ENCODE peak calls at places on chromosomes 1 and 21, in four cellular contexts. One of them, this sample, is unnamed.

GRCh38 chr1:184755226-184756065 is 788 bp upstream of the EDEM3 start:
- DNase-seq in heart left ventricle: no peak
- DNase-seq in GM23248: peak
- DNase-seq in aorta: no peak
- DNase-seq in this sample: no peak

GRCh38 chr1:208536176-208536575 is 292.0 kb upstream of the PLXNA2 start:
- DNase-seq in heart left ventricle: no peak
- DNase-seq in GM23248: no peak
- DNase-seq in aorta: no peak
- DNase-seq in this sample: no peak

GRCh38 chr1:54945393-54945936 is 35.0 kb upstream of the TMEM61 start:
- DNase-seq in heart left ventricle: no peak
- DNase-seq in GM23248: no peak
- DNase-seq in aorta: no peak
- DNase-seq in this sample: no peak

GRCh38 chr1:219189942-219190341 is 16.3 kb downstream of the LYPLAL1 start:
- DNase-seq in heart left ventricle: no peak
- DNase-seq in GM23248: no peak
- DNase-seq in aorta: no peak
- DNase-seq in this sample: no peak

GRCh38 chr1:167538657-167539056 is 14.9 kb downstream of the CREG1 start:
- DNase-seq in heart left ventricle: no peak
- DNase-seq in GM23248: peak
- DNase-seq in aorta: no peak
- DNase-seq in this sample: no peak

GRCh38 chr1:78033797-78034172 is 12.0 kb upstream of the GIPC2 start:
- DNase-seq in heart left ventricle: no peak
- DNase-seq in GM23248: no peak
- DNase-seq in aorta: no peak
- DNase-seq in this sample: no peak

GRCh38 chr1:9573723-9574122 is 15.0 kb upstream of the TMEM201 start:
- DNase-seq in heart left ventricle: no peak
- DNase-seq in GM23248: peak
- DNase-seq in aorta: no peak
- DNase-seq in this sample: no peak

GRCh38 chr1:159755608-159756007 is 25.2 kb upstream of the DUSP23 start:
- DNase-seq in heart left ventricle: no peak
- DNase-seq in GM23248: no peak
- DNase-seq in aorta: no peak
- DNase-seq in this sample: no peak

GRCh38 chr1:29945426-29945825 is 709.1 kb downstream of the PTPRU start:
- DNase-seq in heart left ventricle: no peak
- DNase-seq in GM23248: no peak
- DNase-seq in aorta: no peak
- DNase-seq in this sample: no peak

GRCh38 chr1:76068542-76068941 is 6.0 kb upstream of the ST6GALNAC3 start:
- DNase-seq in heart left ventricle: no peak
- DNase-seq in GM23248: peak
- DNase-seq in aorta: no peak
- DNase-seq in this sample: no peak

GRCh38 chr21:32406405-32406804 is 6.1 kb upstream of the EVA1C start:
- DNase-seq in heart left ventricle: no peak
- DNase-seq in GM23248: no peak
- DNase-seq in aorta: no peak
- DNase-seq in this sample: no peak

GRCh38 chr1:23692308-23692871 is 784 bp downstream of the RPL11 start:
- DNase-seq in heart left ventricle: no peak
- DNase-seq in GM23248: peak
- DNase-seq in aorta: no peak
- DNase-seq in this sample: no peak

GRCh38 chr1:212545941-212546638 is 62.5 kb upstream of the ATF3 start:
- DNase-seq in heart left ventricle: no peak
- DNase-seq in GM23248: peak
- DNase-seq in aorta: no peak
- DNase-seq in this sample: peak

GRCh38 chr1:198605880-198606458 is 32.9 kb upstream of the PTPRC start:
- DNase-seq in heart left ventricle: no peak
- DNase-seq in GM23248: peak
- DNase-seq in aorta: no peak
- DNase-seq in this sample: no peak

GRCh38 chr1:212147581-212148033 is 112.1 kb downstream of the DTL start:
- DNase-seq in heart left ventricle: no peak
- DNase-seq in GM23248: no peak
- DNase-seq in aorta: no peak
- DNase-seq in this sample: no peak

GRCh38 chr1:16158025-16158424 is 2.2 kb upstream of the EPHA2 start:
- DNase-seq in heart left ventricle: no peak
- DNase-seq in GM23248: no peak
- DNase-seq in aorta: no peak
- DNase-seq in this sample: no peak

GRCh38 chr1:94757931-94758330 is 62.2 kb upstream of the SLC44A3 start:
- DNase-seq in heart left ventricle: peak
- DNase-seq in GM23248: no peak
- DNase-seq in aorta: no peak
- DNase-seq in this sample: no peak

GRCh38 chr1:220776725-220777326 is 9.9 kb upstream of the MTARC1 start:
- DNase-seq in heart left ventricle: peak
- DNase-seq in GM23248: peak
- DNase-seq in aorta: peak
- DNase-seq in this sample: peak

GRCh38 chr1:3501856-3502665 is 47.6 kb downstream of the ARHGEF16 start:
- DNase-seq in heart left ventricle: peak
- DNase-seq in GM23248: peak
- DNase-seq in aorta: peak
- DNase-seq in this sample: peak

GRCh38 chr1:60886793-60887331 is 195.5 kb upstream of the NFIA start:
- DNase-seq in heart left ventricle: no peak
- DNase-seq in GM23248: no peak
- DNase-seq in aorta: no peak
- DNase-seq in this sample: no peak

GRCh38 chr1:23198373-23198772 is 18.9 kb downstream of the HTR1D start:
- DNase-seq in heart left ventricle: no peak
- DNase-seq in GM23248: peak
- DNase-seq in aorta: no peak
- DNase-seq in this sample: no peak

GRCh38 chr1:179082308-179083030 is 599 bp downstream of the TOR3A start:
- DNase-seq in heart left ventricle: no peak
- DNase-seq in GM23248: peak
- DNase-seq in aorta: peak
- DNase-seq in this sample: no peak

GRCh38 chr1:206809504-206810084 is 37.3 kb upstream of the IL10 start:
- DNase-seq in heart left ventricle: no peak
- DNase-seq in GM23248: peak
- DNase-seq in aorta: no peak
- DNase-seq in this sample: no peak

GRCh38 chr1:111734426-111734825 is 4.8 kb downstream of the INKA2 start:
- DNase-seq in heart left ventricle: no peak
- DNase-seq in GM23248: no peak
- DNase-seq in aorta: no peak
- DNase-seq in this sample: no peak

GRCh38 chr1:111735321-111735720 is 3.9 kb downstream of the INKA2 start:
- DNase-seq in heart left ventricle: no peak
- DNase-seq in GM23248: no peak
- DNase-seq in aorta: no peak
- DNase-seq in this sample: no peak

GRCh38 chr1:111732718-111733117 is 6.5 kb downstream of the INKA2 start:
- DNase-seq in heart left ventricle: no peak
- DNase-seq in GM23248: no peak
- DNase-seq in aorta: no peak
- DNase-seq in this sample: no peak

GRCh38 chr1:111733183-111733995 is 5.8 kb downstream of the INKA2 start:
- DNase-seq in heart left ventricle: peak
- DNase-seq in GM23248: peak
- DNase-seq in aorta: peak
- DNase-seq in this sample: no peak

GRCh38 chr1:111733996-111734369 is 5.2 kb downstream of the INKA2 start:
- DNase-seq in heart left ventricle: no peak
- DNase-seq in GM23248: no peak
- DNase-seq in aorta: no peak
- DNase-seq in this sample: no peak
- H3K27ac ChIP-seq in heart left ventricle: peak
- H3K27ac ChIP-seq in GM23248: peak
- H3K27ac ChIP-seq in aorta: no peak
- H3K27ac ChIP-seq in this sample: peak

GRCh38 chr1:45303582-45304310 is 22.9 kb upstream of the HPDL start:
- DNase-seq in heart left ventricle: peak
- DNase-seq in GM23248: peak
- DNase-seq in aorta: peak
- DNase-seq in this sample: peak

GRCh38 chr1:45306319-45306718 is 20.4 kb upstream of the HPDL start:
- DNase-seq in heart left ventricle: no peak
- DNase-seq in GM23248: peak
- DNase-seq in aorta: no peak
- DNase-seq in this sample: no peak

GRCh38 chr1:45306905-45307304 is 19.8 kb upstream of the HPDL start:
- DNase-seq in heart left ventricle: no peak
- DNase-seq in GM23248: no peak
- DNase-seq in aorta: no peak
- DNase-seq in this sample: no peak

GRCh38 chr1:45304311-45305081 is 22.2 kb upstream of the HPDL start:
- DNase-seq in heart left ventricle: no peak
- DNase-seq in GM23248: peak
- DNase-seq in aorta: peak
- DNase-seq in this sample: no peak

DNA sequence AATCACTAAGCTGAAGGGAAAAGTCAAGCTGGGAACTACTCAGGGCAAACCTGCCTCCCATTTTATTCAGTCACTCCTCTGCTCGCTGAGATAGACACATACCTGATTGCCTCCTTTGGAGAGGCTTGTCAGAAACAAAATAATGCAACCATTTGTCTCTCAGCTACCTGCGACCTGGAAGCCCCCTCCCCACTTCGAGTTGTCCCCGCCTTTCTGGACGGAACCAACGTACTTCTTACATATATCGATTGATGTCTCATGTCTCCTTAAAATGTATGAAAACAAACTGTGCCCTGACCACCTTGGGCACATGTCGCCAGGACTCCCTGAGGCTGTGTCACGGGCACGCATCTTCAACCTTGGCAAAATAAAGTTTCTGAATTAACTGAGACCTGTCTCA is 21.5 kb upstream of the HPDL start:
- DNase-seq in heart left ventricle: no peak
- DNase-seq in GM23248: no peak
- DNase-seq in aorta: no peak
- DNase-seq in this sample: no peak
- H3K27ac ChIP-seq in heart left ventricle: no peak
- H3K27ac ChIP-seq in GM23248: no peak
- H3K27ac ChIP-seq in aorta: no peak
- H3K27ac ChIP-seq in this sample: no peak

DNA sequence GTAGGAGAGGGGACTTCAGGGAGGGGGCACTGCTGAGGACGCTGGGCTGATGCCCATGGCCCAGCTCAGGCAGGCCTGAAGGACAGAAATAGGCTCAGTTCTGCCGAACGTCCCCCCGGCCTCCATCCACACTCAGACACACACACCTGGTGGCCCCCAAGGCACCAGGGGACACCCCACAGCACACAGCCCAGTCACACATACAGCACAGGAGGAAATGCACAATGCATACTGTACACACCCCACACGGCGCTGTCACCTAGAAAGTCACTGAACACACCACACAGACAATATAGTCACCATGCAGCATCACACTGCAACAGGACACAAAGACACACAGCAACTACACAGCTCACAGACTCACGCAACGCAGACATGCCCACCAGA is 562 bp downstream of the SYTL1 start:
- DNase-seq in heart left ventricle: peak
- DNase-seq in GM23248: no peak
- DNase-seq in aorta: no peak
- DNase-seq in this sample: no peak
- H3K27ac ChIP-seq in heart left ventricle: no peak
- H3K27ac ChIP-seq in GM23248: no peak
- H3K27ac ChIP-seq in aorta: no peak
- H3K27ac ChIP-seq in this sample: no peak

GRCh38 chr1:27339213-27339612 is 2.6 kb upstream of the SYTL1 start:
- DNase-seq in heart left ventricle: no peak
- DNase-seq in GM23248: no peak
- DNase-seq in aorta: no peak
- DNase-seq in this sample: no peak
- H3K27ac ChIP-seq in heart left ventricle: no peak
- H3K27ac ChIP-seq in GM23248: no peak
- H3K27ac ChIP-seq in aorta: no peak
- H3K27ac ChIP-seq in this sample: no peak

GRCh38 chr1:225881081-225882007 is 836 bp downstream of the TMEM63A start:
- DNase-seq in heart left ventricle: peak
- DNase-seq in GM23248: peak
- DNase-seq in aorta: peak
- DNase-seq in this sample: no peak
- H3K27ac ChIP-seq in heart left ventricle: peak
- H3K27ac ChIP-seq in GM23248: peak
- H3K27ac ChIP-seq in aorta: peak
- H3K27ac ChIP-seq in this sample: peak